ENCODE peak calls at places on chromosome 9, in four cellular contexts. One of them, this sample, is unnamed.

GRCh38 chr9:6931913-6932312 is 174.1 kb downstream of the KDM4C start:
- DNase-seq in A549: no peak
- DNase-seq in IMR-90: peak
- DNase-seq in SK-N-SH: no peak
- DNase-seq in this sample: no peak

GRCh38 chr9:87567047-87567446 is 69.4 kb downstream of the DAPK1 start:
- DNase-seq in A549: no peak
- DNase-seq in IMR-90: no peak
- DNase-seq in SK-N-SH: peak
- DNase-seq in this sample: no peak

GRCh38 chr9:134724231-134724911 is 82.8 kb downstream of the COL5A1 start:
- DNase-seq in A549: no peak
- DNase-seq in IMR-90: peak
- DNase-seq in SK-N-SH: no peak
- DNase-seq in this sample: no peak

GRCh38 chr9:136220017-136220729 is 15.2 kb upstream of the LHX3 start:
- DNase-seq in A549: no peak
- DNase-seq in IMR-90: peak
- DNase-seq in SK-N-SH: no peak
- DNase-seq in this sample: no peak

GRCh38 chr9:127854169-127854833 is at the start of gene ENG:
- DNase-seq in A549: no peak
- DNase-seq in IMR-90: peak
- DNase-seq in SK-N-SH: peak
- DNase-seq in this sample: no peak

GRCh38 chr9:84140535-84141101 is 160.0 kb downstream of the RMI1 start:
- DNase-seq in A549: no peak
- DNase-seq in IMR-90: peak
- DNase-seq in SK-N-SH: no peak
- DNase-seq in this sample: no peak

GRCh38 chr9:4604678-4605095 is 57.4 kb upstream of the PLPP6 start:
- DNase-seq in A549: peak
- DNase-seq in IMR-90: peak
- DNase-seq in SK-N-SH: peak
- DNase-seq in this sample: peak

GRCh38 chr9:3735251-3735650 is 209.4 kb upstream of the RFX3 start:
- DNase-seq in A549: no peak
- DNase-seq in IMR-90: no peak
- DNase-seq in SK-N-SH: no peak
- DNase-seq in this sample: no peak

GRCh38 chr9:34403554-34404380 is 27.1 kb upstream of the MYORG start:
- DNase-seq in A549: peak
- DNase-seq in IMR-90: peak
- DNase-seq in SK-N-SH: peak
- DNase-seq in this sample: no peak

GRCh38 chr9:91302831-91303230 is 58.9 kb downstream of the AUH start:
- DNase-seq in A549: peak
- DNase-seq in IMR-90: peak
- DNase-seq in SK-N-SH: no peak
- DNase-seq in this sample: no peak

GRCh38 chr9:93950619-93951601 is 4.2 kb downstream of the BARX1 start:
- DNase-seq in A549: no peak
- DNase-seq in IMR-90: no peak
- DNase-seq in SK-N-SH: peak
- DNase-seq in this sample: no peak

GRCh38 chr9:17531642-17532254 is 47.1 kb upstream of the SH3GL2 start:
- DNase-seq in A549: peak
- DNase-seq in IMR-90: peak
- DNase-seq in SK-N-SH: peak
- DNase-seq in this sample: no peak

GRCh38 chr9:17134843-17135577 is at the start of gene CNTLN:
- DNase-seq in A549: peak
- DNase-seq in IMR-90: peak
- DNase-seq in SK-N-SH: peak
- DNase-seq in this sample: no peak

GRCh38 chr9:73042155-73042554 is 89.3 kb upstream of the ALDH1A1 start:
- DNase-seq in A549: no peak
- DNase-seq in IMR-90: no peak
- DNase-seq in SK-N-SH: no peak
- DNase-seq in this sample: no peak

GRCh38 chr9:85200726-85201402 is 531.3 kb downstream of the NTRK2 start:
- DNase-seq in A549: no peak
- DNase-seq in IMR-90: no peak
- DNase-seq in SK-N-SH: no peak
- DNase-seq in this sample: no peak

DNA sequence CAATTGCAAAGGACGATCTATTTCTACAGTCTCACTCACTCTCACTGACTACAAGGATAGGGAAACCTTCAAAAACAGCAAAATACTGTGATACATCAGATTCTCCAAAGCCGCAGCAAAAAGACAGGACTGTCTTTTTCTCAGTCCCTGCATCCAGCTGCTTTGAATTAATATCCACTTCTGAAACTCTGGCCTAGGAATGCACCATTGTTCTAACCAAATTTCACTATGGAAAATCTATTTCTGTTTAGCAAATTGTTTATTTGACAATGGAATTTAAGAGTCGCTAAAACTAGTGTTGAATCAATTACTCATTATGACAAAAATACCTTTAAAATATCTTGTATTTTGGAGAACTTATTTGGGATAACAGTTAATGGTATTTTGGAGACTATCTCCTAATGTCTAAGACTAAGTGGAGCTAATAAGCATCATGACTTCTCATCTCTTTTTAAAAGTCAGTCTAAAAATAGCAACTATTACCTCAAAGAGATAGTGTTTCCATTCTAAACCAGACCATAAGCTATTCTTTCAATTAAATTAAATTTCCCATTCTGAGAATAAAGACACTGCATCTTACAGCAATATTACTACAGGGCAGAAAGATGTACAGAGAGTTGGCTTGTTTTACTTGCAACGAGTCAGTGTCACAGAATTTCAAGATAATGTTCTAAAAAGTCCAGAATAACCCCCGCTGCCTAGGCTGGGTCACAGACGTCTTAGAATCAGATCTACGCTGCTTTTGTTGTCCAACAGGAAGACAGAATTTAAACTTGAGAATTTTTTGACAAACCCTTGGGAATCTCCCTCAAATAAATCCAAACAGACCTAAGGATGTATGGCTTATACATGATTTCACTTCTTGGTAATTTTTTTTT is 98.7 kb downstream of the USP20 start:
- DNase-seq in A549: no peak
- DNase-seq in IMR-90: peak
- DNase-seq in SK-N-SH: peak
- DNase-seq in this sample: no peak
- TF ChIP-seq RCOR1 in A549: no peak
- TF ChIP-seq RCOR1 in IMR-90: no peak
- TF ChIP-seq RCOR1 in SK-N-SH: no peak
- TF ChIP-seq RCOR1 in this sample: no peak

GRCh38 chr9:123346826-123347225 is 9.2 kb upstream of the CRB2 start:
- DNase-seq in A549: no peak
- DNase-seq in IMR-90: no peak
- DNase-seq in SK-N-SH: no peak
- DNase-seq in this sample: no peak
- TF ChIP-seq RCOR1 in A549: no peak
- TF ChIP-seq RCOR1 in IMR-90: no peak
- TF ChIP-seq RCOR1 in SK-N-SH: no peak
- TF ChIP-seq RCOR1 in this sample: no peak

DNA sequence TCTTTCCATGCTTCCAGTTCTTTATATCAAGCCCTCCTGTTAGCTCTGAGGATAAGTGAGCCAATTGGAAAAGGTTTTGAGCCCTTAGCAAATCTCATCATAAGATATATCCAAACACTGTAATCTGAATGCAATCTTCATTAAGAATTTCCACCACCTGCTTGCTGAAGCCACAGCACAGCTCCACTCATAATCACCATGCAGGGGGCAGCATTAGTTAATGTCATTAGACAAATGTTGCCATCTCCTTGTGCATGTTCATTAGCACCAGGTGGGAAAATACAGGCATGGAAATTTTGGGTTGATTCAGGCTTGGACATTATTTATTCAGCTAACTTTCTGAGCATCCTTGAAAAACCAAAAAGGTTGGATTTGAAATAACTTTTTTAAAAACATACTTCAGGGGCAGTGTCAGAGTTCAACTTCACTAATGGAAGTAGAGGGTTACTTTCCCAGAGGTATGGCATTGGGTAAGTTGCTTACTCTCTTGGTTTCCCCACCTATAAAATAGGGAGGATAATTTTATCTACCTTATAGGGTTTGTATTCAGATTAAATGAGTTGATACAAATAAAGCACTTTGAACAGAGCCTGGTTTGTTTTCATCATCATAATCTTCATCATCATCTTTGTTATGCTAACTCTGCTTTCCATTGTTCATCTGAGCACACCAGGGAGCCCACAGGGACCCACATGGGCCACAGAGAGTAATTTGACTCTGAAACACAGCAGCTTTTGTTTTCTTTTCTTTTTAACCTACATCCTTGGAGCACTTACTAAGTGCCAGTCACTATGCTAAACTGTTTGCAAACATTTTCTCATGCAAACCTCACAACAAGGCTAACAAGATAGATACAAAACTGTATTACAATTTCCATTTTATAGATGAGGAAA is 179.0 kb upstream of the SLC24A2 start:
- DNase-seq in A549: no peak
- DNase-seq in IMR-90: no peak
- DNase-seq in SK-N-SH: no peak
- DNase-seq in this sample: no peak
- TF ChIP-seq RCOR1 in A549: no peak
- TF ChIP-seq RCOR1 in IMR-90: no peak
- TF ChIP-seq RCOR1 in SK-N-SH: no peak
- TF ChIP-seq RCOR1 in this sample: no peak

GRCh38 chr9:32879335-32879734 is 96.0 kb downstream of the TMEM215 start:
- DNase-seq in A549: no peak
- DNase-seq in IMR-90: no peak
- DNase-seq in SK-N-SH: no peak
- DNase-seq in this sample: no peak
- TF ChIP-seq RCOR1 in A549: no peak
- TF ChIP-seq RCOR1 in IMR-90: no peak
- TF ChIP-seq RCOR1 in SK-N-SH: no peak
- TF ChIP-seq RCOR1 in this sample: no peak

GRCh38 chr9:1979815-1980367 is 35.3 kb upstream of the SMARCA2 start:
- DNase-seq in A549: no peak
- DNase-seq in IMR-90: peak
- DNase-seq in SK-N-SH: no peak
- DNase-seq in this sample: peak
- TF ChIP-seq RCOR1 in A549: no peak
- TF ChIP-seq RCOR1 in IMR-90: no peak
- TF ChIP-seq RCOR1 in SK-N-SH: no peak
- TF ChIP-seq RCOR1 in this sample: no peak